ENCODE peak calls at places on chromosome 18, in ten cellular contexts. Y is non-pigmented ciliary epithelial cell; Q is AG04450; U is NT2/D1; A is LoVo; X is activated CD4-positive, alpha-beta T cell treated with anti-CD3 and anti-CD28 coated beads, Interleukin-2, amount 50 U/mL, for 24 hours; I is erythroblast; E is hepatocyte; N is HFF-Myc; F is activated gamma-delta T cell treated with Interleukin-2 at 50 U/mL for 16 hours. H is an unnamed sample.

GRCh38 chr18:79480171-79480981 is 84.6 kb downstream of the NFATC1 start:
- DNase-seq in Y (no peak), U (no peak), A (no peak), F (no peak), I (no peak), X (no peak), E (no peak), Q (no peak), N (no peak), H (no peak)

GRCh38 chr18:65623686-65624085 is 127.1 kb upstream of the CDH7 start:
- DNase-seq in N (no peak), Y (no peak), U (no peak), I (no peak), A (no peak), X (no peak), E (no peak), Q (no peak), F (no peak), H (no peak)

GRCh38 chr18:8938817-8939216 is 163.7 kb upstream of the NDUFV2 start:
- DNase-seq in Q (no peak), F (no peak), A (no peak), X (no peak), I (peak), U (no peak), E (no peak), N (no peak), Y (no peak), H (no peak)

GRCh38 chr18:58753976-58754375 is 82.7 kb downstream of the MALT1 start:
- DNase-seq in I (no peak), F (no peak), A (no peak), X (no peak), Q (no peak), U (no peak), E (no peak), Y (no peak), N (no peak), H (no peak)

GRCh38 chr18:37261246-37261927 is 304.2 kb downstream of the CELF4 start:
- DNase-seq in N (no peak), E (no peak), A (no peak), U (no peak), X (no peak), Y (no peak), F (no peak), I (no peak), Q (no peak), H (no peak)

GRCh38 chr18:43789234-43790000 is 512.1 kb upstream of the SYT4 start:
- DNase-seq in F (no peak), Y (no peak), E (peak), Q (no peak), X (no peak), I (no peak), A (no peak), N (no peak), U (no peak), H (peak)

GRCh38 chr18:52979888-52980287 is 639.9 kb downstream of the DCC start:
- DNase-seq in I (no peak), N (no peak), Q (no peak), U (no peak), X (no peak), F (no peak), A (no peak), Y (no peak), E (no peak), H (no peak)

GRCh38 chr18:37274988-37275590 is 290.5 kb downstream of the CELF4 start:
- DNase-seq in I (no peak), Y (no peak), E (no peak), N (no peak), F (no peak), A (no peak), X (no peak), Q (no peak), U (no peak), H (no peak)

GRCh38 chr18:76972241-76972640 is 149.9 kb downstream of the ZNF236 start:
- DNase-seq in E (no peak), U (no peak), I (no peak), N (no peak), X (no peak), Q (no peak), A (no peak), F (no peak), Y (no peak), H (no peak)